ENCODE peak calls at places on chromosome 12, in five cellular contexts. G is GM12864, O is psoas muscle, V is GM23338, B is colonic mucosa. X is an unnamed sample.
A peak's percentile ranks its signal among the peaks of the same experiment; 100 is the strongest.

GRCh38 chr12:131087991-131088700 is 134.4 kb downstream of the ADGRD1 start:
- DNase-seq in G (no peak), O (peak; percentile 13), V (no peak), B (no peak), X (no peak)

GRCh38 chr12:13167226-13167625 is 29.3 kb upstream of the EMP1 start:
- DNase-seq in G (no peak), O (no peak), V (no peak), B (no peak), X (no peak)

GRCh38 chr12:6647083-6647604 is at the start of gene ACRBP:
- DNase-seq in G (no peak), O (peak; percentile 81), V (peak; percentile 89), B (peak; percentile 82), X (peak; percentile 7)

GRCh38 chr12:114481200-114481535 is 75.2 kb upstream of the TBX5 start:
- DNase-seq in G (no peak), O (no peak), V (peak; percentile 21), B (no peak), X (no peak)

GRCh38 chr12:111775205-111776193 is 8.8 kb downstream of the ALDH2 start:
- DNase-seq in G (peak; percentile 80), O (peak; percentile 72), V (no peak), B (peak; percentile 93), X (peak; percentile 33)

GRCh38 chr12:28172434-28173030 is 17.7 kb upstream of the CCDC91 start:
- DNase-seq in G (no peak), O (no peak), V (peak; percentile 66), B (peak; percentile 33), X (no peak)

GRCh38 chr12:43114316-43114715 is 437.7 kb downstream of the ADAMTS20 start:
- DNase-seq in G (no peak), O (no peak), V (no peak), B (no peak), X (no peak)

GRCh38 chr12:1738480-1738879 is 47.6 kb downstream of the ADIPOR2 start:
- DNase-seq in G (no peak), O (no peak), V (no peak), B (no peak), X (no peak)

GRCh38 chr12:53770281-53770680 is 18.5 kb upstream of the CISTR start:
- DNase-seq in G (no peak), O (no peak), V (no peak), B (no peak), X (peak; percentile 96)

GRCh38 chr12:87196329-87196728 is 832.9 kb downstream of the C12orf50 start:
- DNase-seq in G (no peak), O (no peak), V (no peak), B (no peak), X (no peak)

GRCh38 chr12:6469609-6470374 is 685 bp downstream of the VAMP1 start:
- DNase-seq in G (no peak), O (no peak), V (peak; percentile 59), B (no peak), X (no peak)

GRCh38 chr12:6635375-6635855 is 344 bp downstream of the LPAR5 start:
- DNase-seq in G (no peak), O (no peak), V (no peak), B (peak; percentile 60), X (no peak)

GRCh38 chr12:63967358-63967757 is 122.9 kb downstream of the SRGAP1 start:
- DNase-seq in G (no peak), O (no peak), V (no peak), B (no peak), X (no peak)

GRCh38 chr12:47407730-47408129 is 298.1 kb downstream of the RPAP3 start:
- DNase-seq in G (no peak), O (no peak), V (no peak), B (no peak), X (no peak)

GRCh38 chr12:47410383-47410782 is 295.4 kb downstream of the RPAP3 start:
- DNase-seq in G (no peak), O (no peak), V (no peak), B (no peak), X (no peak)

GRCh38 chr12:47410862-47411261 is 295.0 kb downstream of the RPAP3 start:
- DNase-seq in G (no peak), O (no peak), V (no peak), B (no peak), X (no peak)

GRCh38 chr12:47409310-47409709 is 296.5 kb downstream of the RPAP3 start:
- DNase-seq in G (no peak), O (no peak), V (no peak), B (no peak), X (no peak)

GRCh38 chr12:47408171-47408871 is 297.5 kb downstream of the RPAP3 start:
- DNase-seq in G (peak; percentile 44), O (no peak), V (peak; percentile 71), B (no peak), X (no peak)
- TF ChIP-seq CTCF in G (peak; percentile 65), O (no peak), V (peak; percentile 82), B (no peak), X (no peak)

GRCh38 chr12:77837876-77838291 is 7.2 kb downstream of the NAV3 start:
- DNase-seq in G (no peak), O (no peak), V (no peak), B (no peak), X (no peak)

GRCh38 chr12:77845831-77846230 is 15.1 kb downstream of the NAV3 start:
- DNase-seq in G (no peak), O (no peak), V (no peak), B (no peak), X (no peak)

GRCh38 chr12:77847060-77847541 is 16.4 kb downstream of the NAV3 start:
- DNase-seq in G (peak; percentile 31), O (no peak), V (no peak), B (no peak), X (no peak)

GRCh38 chr12:77841467-77842054 is 10.9 kb downstream of the NAV3 start:
- DNase-seq in G (no peak), O (no peak), V (no peak), B (no peak), X (no peak)

GRCh38 chr12:77842430-77842829 is 11.7 kb downstream of the NAV3 start:
- DNase-seq in G (no peak), O (no peak), V (no peak), B (no peak), X (no peak)
- H3K4me3 ChIP-seq in G (no peak overlapping the region), O (no peak overlapping the region), V (no peak overlapping the region), B (no peak overlapping the region), X (no peak overlapping the region)

GRCh38 chr12:57738661-57739237 is at the start of gene AGAP2:
- DNase-seq in G (no peak), O (no peak), V (peak; percentile 92), B (no peak), X (no peak)

GRCh38 chr12:57738142-57738474 is 434 bp downstream of the AGAP2 start:
- DNase-seq in G (no peak), O (no peak), V (no peak), B (no peak), X (no peak)

GRCh38 chr12:57735952-57736742 is 2.4 kb downstream of the AGAP2 start:
- DNase-seq in G (no peak), O (no peak), V (peak; percentile 91), B (no peak), X (no peak)

GRCh38 chr12:57736743-57737466 is 1.6 kb downstream of the AGAP2 start:
- DNase-seq in G (no peak), O (no peak), V (peak; percentile 46), B (no peak), X (no peak)

GRCh38 chr12:57737467-57738141 is 938 bp downstream of the AGAP2 start:
- DNase-seq in G (no peak), O (no peak), V (peak; percentile 58), B (no peak), X (no peak)
- TF ChIP-seq CTCF in G (no peak), O (peak; percentile 24), V (peak; percentile 53), B (no peak), X (peak; percentile 37)

DNA sequence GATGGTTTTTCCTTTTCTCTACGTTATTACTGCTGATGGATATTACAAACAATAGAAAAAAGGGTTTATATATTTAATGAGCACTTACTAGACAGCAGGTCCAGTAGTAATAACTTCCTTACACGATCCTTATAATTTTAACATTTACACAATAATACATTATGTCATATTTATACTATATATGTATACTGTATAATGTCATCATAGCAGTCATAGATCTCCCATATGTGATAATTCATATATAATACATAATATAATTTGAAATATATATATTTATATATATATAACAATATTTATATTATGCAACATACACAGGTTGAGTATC is 92.3 kb downstream of the KSR2 start:
- DNase-seq in G (no peak), O (no peak), V (no peak), B (no peak), X (no peak)
- H3K4me3 ChIP-seq in G (no peak overlapping the region), O (no peak overlapping the region), V (peak overlapping the region; percentile 45), B (no peak overlapping the region), X (no peak overlapping the region)

GRCh38 chr12:99706736-99707473 is 59.4 kb downstream of the GARIN6 start:
- DNase-seq in G (no peak), O (no peak), V (no peak), B (no peak), X (no peak)
- TF ChIP-seq CTCF in G (no peak), O (no peak), V (no peak), B (no peak), X (no peak)

GRCh38 chr12:75480469-75480949 is at the start of gene GLIPR1:
- DNase-seq in G (peak; percentile 80), O (peak; percentile 76), V (no peak), B (peak; percentile 47), X (peak; percentile 95)

GRCh38 chr12:75481013-75481705 is 604 bp downstream of the GLIPR1 start:
- DNase-seq in G (no peak), O (no peak), V (no peak), B (no peak), X (no peak)

GRCh38 chr12:75478395-75478794 is 2.2 kb upstream of the GLIPR1 start:
- DNase-seq in G (no peak), O (no peak), V (no peak), B (no peak), X (no peak)

GRCh38 chr12:75481774-75482173 is 1.2 kb downstream of the GLIPR1 start:
- DNase-seq in G (no peak), O (no peak), V (no peak), B (no peak), X (no peak)

GRCh38 chr12:75479963-75480461 is 543 bp upstream of the GLIPR1 start:
- DNase-seq in G (no peak), O (no peak), V (no peak), B (no peak), X (peak; percentile 76)
- H3K4me3 ChIP-seq in G (peak overlapping the region; percentile 63), O (peak overlapping the region; percentile 62), V (no peak overlapping the region), B (no peak overlapping the region), X (peak overlapping the region; percentile 42)

GRCh38 chr12:75489187-75489586 is 8.6 kb downstream of the GLIPR1 start:
- DNase-seq in G (no peak), O (no peak), V (no peak), B (no peak), X (no peak)

GRCh38 chr12:75491169-75491568 is 10.6 kb downstream of the GLIPR1 start:
- DNase-seq in G (no peak), O (no peak), V (no peak), B (no peak), X (no peak)

GRCh38 chr12:75489613-75490210 is 9.2 kb downstream of the GLIPR1 start:
- DNase-seq in G (no peak), O (no peak), V (peak; percentile 12), B (no peak), X (no peak)

GRCh38 chr12:75487310-75487709 is 6.8 kb downstream of the GLIPR1 start:
- DNase-seq in G (no peak), O (no peak), V (peak; percentile 10), B (no peak), X (no peak)

GRCh38 chr12:75488553-75488952 is 8.0 kb downstream of the GLIPR1 start:
- DNase-seq in G (no peak), O (no peak), V (peak; percentile 65), B (peak; percentile 23), X (no peak)
- TF ChIP-seq CTCF in G (peak; percentile 39), O (peak; percentile 23), V (peak; percentile 76), B (peak; percentile 26), X (peak; percentile 50)

GRCh38 chr12:121668750-121669524 is 517 bp downstream of the MORN3 start:
- DNase-seq in G (no peak), O (peak; percentile 36), V (peak; percentile 92), B (no peak), X (no peak)
- H3K4me3 ChIP-seq in G (no peak overlapping the region), O (no peak overlapping the region), V (no peak overlapping the region), B (no peak overlapping the region), X (no peak overlapping the region)

X was measured in BJ.